ENCODE peak calls at places on chromosomes 6 and 20, in nine cellular contexts. Q is AG08396; R is DMS53; C is right cardiac atrium; T is stimulated activated CD4-positive, alpha-beta T cell treated with anti-CD3 and anti-CD28 coated beads, Interleukin-1b, Interleukin-23, amount 100 ng/mL, for 1 hour; K is ACHN; A is endodermal cell; O is stimulated activated naive B cell treated with anti-CD40 and anti-IgM and Interleukin-4, amounts not matched to agents 10 μg/mL and 1 μg/mL and 100 μg/mL, for 72 hours; V is skeletal muscle cell. M is an unnamed sample.
A peak's percentile ranks its signal among the peaks of the same experiment; 100 is the strongest.

GRCh38 chr6:77089776-77090175 is 373.5 kb downstream of the HTR1B start:
- DNase-seq in T (no peak), V (no peak), A (no peak), C (no peak), R (no peak), O (no peak), Q (no peak), K (no peak), M (no peak)

GRCh38 chr20:59560588-59561227 is 43.6 kb upstream of the PHACTR3 start:
- DNase-seq in O (no peak), Q (peak; percentile 55), T (no peak), K (peak; percentile 23), C (no peak), A (no peak), V (no peak), R (peak; percentile 41), M (no peak)

GRCh38 chr6:1424306-1424927 is 35.0 kb downstream of the FOXF2 start:
- DNase-seq in C (no peak), V (peak; percentile 22), R (peak; percentile 58), T (no peak), A (peak; percentile 88), O (no peak), Q (peak; percentile 84), K (peak; percentile 68), M (peak; percentile 35)

GRCh38 chr6:16162003-16162402 is 33.1 kb downstream of the MYLIP start:
- DNase-seq in T (no peak), V (no peak), O (no peak), C (no peak), Q (no peak), A (no peak), R (no peak), K (no peak), M (no peak)

GRCh38 chr20:62702886-62703852 is 5.5 kb upstream of the NTSR1 start:
- DNase-seq in C (peak; percentile 47), K (peak; percentile 83), T (no peak), Q (peak; percentile 92), V (peak; percentile 53), A (no peak), O (no peak), R (peak; percentile 62), M (peak; percentile 16)

GRCh38 chr6:122014961-122015360 is 384.5 kb upstream of the HSF2 start:
- DNase-seq in C (no peak), A (no peak), K (no peak), O (no peak), T (no peak), Q (peak; percentile 7), V (peak; percentile 52), R (no peak), M (no peak)

GRCh38 chr6:105810105-105810921 is 275.8 kb upstream of the PRDM1 start:
- DNase-seq in C (peak; percentile 54), O (no peak), K (peak; percentile 4), V (peak; percentile 82), R (peak; percentile 49), T (no peak), A (no peak), Q (peak; percentile 68), M (peak; percentile 11)

GRCh38 chr20:19231359-19232035 is 19.1 kb downstream of the SLC24A3 start:
- DNase-seq in A (no peak), Q (no peak), O (no peak), V (no peak), K (no peak), R (no peak), T (no peak), C (peak; percentile 57), M (no peak)

GRCh38 chr6:89527634-89528033 is 94.7 kb downstream of the ANKRD6 start:
- DNase-seq in K (no peak), T (no peak), Q (no peak), O (no peak), R (peak; percentile 20), A (no peak), C (no peak), V (no peak), M (no peak)

GRCh38 chr20:36573798-36574277 is 441 bp downstream of the TGIF2 start:
- DNase-seq in A (no peak), K (no peak), T (no peak), V (no peak), Q (peak; percentile 52), O (peak; percentile 12), C (peak; percentile 75), R (peak; percentile 60), M (peak; percentile 55)

GRCh38 chr20:64168381-64169088 is 4.3 kb downstream of the MYT1 start:
- DNase-seq in T (no peak), A (no peak), C (peak; percentile 17), O (no peak), K (no peak), Q (no peak), V (no peak), R (no peak), M (peak; percentile 56)

GRCh38 chr6:113488061-113488460 is 369.1 kb upstream of the MARCKS start:
- DNase-seq in V (no peak), C (no peak), R (no peak), T (no peak), K (no peak), O (no peak), A (no peak), Q (no peak), M (no peak)

GRCh38 chr6:160031442-160031841 is 62.6 kb downstream of the IGF2R start:
- DNase-seq in C (no peak), V (no peak), R (no peak), O (no peak), Q (no peak), K (no peak), T (no peak), A (no peak), M (no peak)

GRCh38 chr20:21096321-21097043 is 9.7 kb downstream of the LINC00237 start:
- DNase-seq in V (no peak), K (no peak), R (peak; percentile 63), O (no peak), Q (peak; percentile 64), T (no peak), C (peak; percentile 46), A (peak; percentile 80), M (peak; percentile 69)

GRCh38 chr6:136792945-136793289 is 640 bp upstream of the MAP3K5 start:
- DNase-seq in T (peak; percentile 90), C (peak; percentile 98), K (peak; percentile 88), O (peak; percentile 91), Q (peak; percentile 84), A (peak; percentile 95), R (peak; percentile 92), V (peak; percentile 54), M (no peak)

GRCh38 chr6:75386050-75386770 is 101.6 kb upstream of the TMEM30A start:
- DNase-seq in V (no peak), A (no peak), O (no peak), R (no peak), Q (peak; percentile 8), K (no peak), T (no peak), C (no peak), M (no peak)

GRCh38 chr6:144417686-144418085 is 132.6 kb downstream of the UTRN start:
- DNase-seq in R (peak; percentile 43), V (peak; percentile 34), A (no peak), C (no peak), T (no peak), K (no peak), Q (no peak), O (no peak), M (no peak)

GRCh38 chr20:46226602-46227001 is 81.7 kb downstream of the CDH22 start:
- DNase-seq in T (no peak), O (no peak), A (peak; percentile 77), R (no peak), Q (peak; percentile 62), V (no peak), K (no peak), C (no peak), M (no peak)

GRCh38 chr20:37521091-37521771 is at the start of gene NNAT:
- DNase-seq in K (no peak), V (no peak), O (no peak), A (no peak), R (no peak), Q (no peak), C (no peak), T (no peak), M (peak; percentile 92)

GRCh38 chr20:52210037-52210990 is 18.7 kb upstream of the ZFP64 start:
- DNase-seq in T (no peak), R (peak; percentile 12), Q (no peak), O (no peak), C (no peak), V (no peak), K (no peak), A (no peak), M (no peak)

GRCh38 chr20:24834310-24834709 is 114.8 kb upstream of the CST7 start:
- DNase-seq in O (no peak), Q (no peak), K (no peak), C (no peak), A (no peak), T (no peak), V (no peak), R (no peak), M (no peak)

GRCh38 chr6:149134531-149134933 is 183.0 kb upstream of the TAB2 start:
- DNase-seq in T (no peak), R (peak; percentile 13), Q (no peak), O (no peak), C (no peak), K (no peak), A (no peak), V (no peak), M (peak; percentile 27)

GRCh38 chr6:96760153-96760687 is 77.1 kb downstream of the GPR63 start:
- DNase-seq in O (no peak), Q (no peak), K (no peak), T (no peak), C (no peak), V (no peak), R (peak; percentile 40), A (no peak), M (no peak)

GRCh38 chr6:52423971-52424381 is 3.8 kb downstream of the EFHC1 start:
- DNase-seq in K (peak; percentile 87), C (peak; percentile 64), A (peak; percentile 61), Q (peak; percentile 75), O (no peak), T (no peak), V (peak; percentile 70), R (no peak), M (no peak)

GRCh38 chr6:137867685-137868509 is 838 bp downstream of the TNFAIP3 start:
- DNase-seq in C (peak; percentile 71), R (peak; percentile 69), V (no peak), K (peak; percentile 16), Q (no peak), T (no peak), O (no peak), A (peak; percentile 71), M (peak; percentile 78)

GRCh38 chr6:26017567-26017966 is 55.0 kb downstream of the TRIM38 start:
- DNase-seq in A (peak; percentile 77), R (peak; percentile 67), C (peak; percentile 86), Q (peak; percentile 71), T (peak; percentile 67), O (peak; percentile 61), K (no peak), V (peak; percentile 86), M (peak; percentile 92)

GRCh38 chr6:35717449-35718353 is 19.1 kb upstream of the ARMC12 start:
- DNase-seq in A (peak; percentile 53), K (no peak), V (no peak), C (no peak), Q (no peak), O (no peak), R (no peak), T (no peak), M (no peak)

GRCh38 chr20:41978246-41978790 is 360.1 kb upstream of the CHD6 start:
- DNase-seq in C (no peak), R (no peak), A (no peak), Q (no peak), T (no peak), O (no peak), V (no peak), K (no peak), M (no peak)

GRCh38 chr6:15358579-15359327 is 112.9 kb downstream of the JARID2 start:
- DNase-seq in K (peak; percentile 66), V (no peak), Q (no peak), A (no peak), T (no peak), R (peak; percentile 12), C (no peak), O (no peak), M (no peak)

GRCh38 chr6:53588816-53589509 is 44.1 kb upstream of the GCLC start:
- DNase-seq in O (no peak), T (no peak), K (no peak), R (no peak), A (no peak), Q (no peak), V (no peak), C (no peak), M (no peak)

GRCh38 chr6:170083236-170084051 is 207.4 kb downstream of the DLL1 start:
- DNase-seq in Q (no peak), R (no peak), A (peak; percentile 24), C (no peak), T (no peak), K (no peak), V (no peak), O (no peak), M (peak; percentile 20)

M was measured in retina.